ENCODE peak calls at places on chromosome 11, in ten cellular contexts. One of them, this sample, is unnamed.

GRCh38 chr11:74936087-74936486 is 12.8 kb downstream of the XRRA1 start:
- DNase-seq in CD8-positive, alpha-beta T cell: no peak
- DNase-seq in kidney: no peak
- DNase-seq in neural progenitor cell: no peak
- DNase-seq in AG04450: no peak
- DNase-seq in psoas muscle: no peak
- DNase-seq in dorsolateral prefrontal cortex: no peak
- DNase-seq in GM10248: no peak
- DNase-seq in cardiac muscle cell: no peak
- DNase-seq in cardiac fibroblast: no peak
- DNase-seq in this sample: no peak

GRCh38 chr11:73323464-73323863 is 15.4 kb downstream of the ARHGEF17 start:
- DNase-seq in cardiac fibroblast: peak; percentile 87
- DNase-seq in AG04450: no peak
- DNase-seq in CD8-positive, alpha-beta T cell: no peak
- DNase-seq in neural progenitor cell: peak; percentile 82
- DNase-seq in dorsolateral prefrontal cortex: no peak
- DNase-seq in psoas muscle: peak; percentile 83
- DNase-seq in cardiac muscle cell: peak; percentile 80
- DNase-seq in GM10248: no peak
- DNase-seq in kidney: peak; percentile 96
- DNase-seq in this sample: no peak

GRCh38 chr11:96256213-96256580 is 86.8 kb downstream of the MAML2 start:
- DNase-seq in kidney: no peak
- DNase-seq in cardiac muscle cell: no peak
- DNase-seq in AG04450: no peak
- DNase-seq in CD8-positive, alpha-beta T cell: no peak
- DNase-seq in cardiac fibroblast: no peak
- DNase-seq in psoas muscle: no peak
- DNase-seq in GM10248: no peak
- DNase-seq in dorsolateral prefrontal cortex: no peak
- DNase-seq in neural progenitor cell: no peak
- DNase-seq in this sample: no peak

GRCh38 chr11:59200421-59200746 is 12.3 kb downstream of the MPEG1 start:
- DNase-seq in AG04450: no peak
- DNase-seq in kidney: no peak
- DNase-seq in psoas muscle: no peak
- DNase-seq in cardiac muscle cell: no peak
- DNase-seq in GM10248: no peak
- DNase-seq in dorsolateral prefrontal cortex: no peak
- DNase-seq in CD8-positive, alpha-beta T cell: no peak
- DNase-seq in neural progenitor cell: no peak
- DNase-seq in cardiac fibroblast: no peak
- DNase-seq in this sample: no peak

GRCh38 chr11:36371590-36371989 is 75.5 kb downstream of the PRR5L start:
- DNase-seq in kidney: no peak
- DNase-seq in cardiac muscle cell: no peak
- DNase-seq in psoas muscle: no peak
- DNase-seq in GM10248: no peak
- DNase-seq in dorsolateral prefrontal cortex: no peak
- DNase-seq in cardiac fibroblast: no peak
- DNase-seq in neural progenitor cell: no peak
- DNase-seq in CD8-positive, alpha-beta T cell: no peak
- DNase-seq in AG04450: no peak
- DNase-seq in this sample: no peak

GRCh38 chr11:45472713-45473317 is 186.7 kb upstream of the SYT13 start:
- DNase-seq in AG04450: no peak
- DNase-seq in CD8-positive, alpha-beta T cell: no peak
- DNase-seq in psoas muscle: no peak
- DNase-seq in kidney: no peak
- DNase-seq in dorsolateral prefrontal cortex: no peak
- DNase-seq in cardiac fibroblast: no peak
- DNase-seq in neural progenitor cell: no peak
- DNase-seq in cardiac muscle cell: no peak
- DNase-seq in GM10248: no peak
- DNase-seq in this sample: no peak

GRCh38 chr11:121961228-121961860 is 154.7 kb downstream of the BLID start:
- DNase-seq in kidney: no peak
- DNase-seq in AG04450: no peak
- DNase-seq in psoas muscle: no peak
- DNase-seq in CD8-positive, alpha-beta T cell: no peak
- DNase-seq in neural progenitor cell: no peak
- DNase-seq in dorsolateral prefrontal cortex: no peak
- DNase-seq in GM10248: no peak
- DNase-seq in cardiac muscle cell: peak; percentile 10
- DNase-seq in cardiac fibroblast: peak; percentile 50
- DNase-seq in this sample: no peak

GRCh38 chr11:64264371-64264852 is 13.1 kb downstream of the PLCB3 start:
- DNase-seq in CD8-positive, alpha-beta T cell: no peak
- DNase-seq in AG04450: no peak
- DNase-seq in psoas muscle: peak; percentile 51
- DNase-seq in dorsolateral prefrontal cortex: no peak
- DNase-seq in cardiac muscle cell: no peak
- DNase-seq in GM10248: no peak
- DNase-seq in neural progenitor cell: no peak
- DNase-seq in kidney: no peak
- DNase-seq in cardiac fibroblast: no peak
- DNase-seq in this sample: no peak

GRCh38 chr11:9002920-9003572 is 755 bp downstream of the NRIP3 start:
- DNase-seq in cardiac muscle cell: no peak
- DNase-seq in neural progenitor cell: no peak
- DNase-seq in psoas muscle: no peak
- DNase-seq in dorsolateral prefrontal cortex: no peak
- DNase-seq in kidney: no peak
- DNase-seq in cardiac fibroblast: no peak
- DNase-seq in CD8-positive, alpha-beta T cell: no peak
- DNase-seq in AG04450: no peak
- DNase-seq in GM10248: no peak
- DNase-seq in this sample: no peak

GRCh38 chr11:58494096-58494495 is 13.8 kb downstream of the OR5B21 start:
- DNase-seq in kidney: no peak
- DNase-seq in dorsolateral prefrontal cortex: no peak
- DNase-seq in neural progenitor cell: no peak
- DNase-seq in cardiac muscle cell: no peak
- DNase-seq in cardiac fibroblast: no peak
- DNase-seq in AG04450: no peak
- DNase-seq in GM10248: no peak
- DNase-seq in psoas muscle: no peak
- DNase-seq in CD8-positive, alpha-beta T cell: no peak
- DNase-seq in this sample: no peak

GRCh38 chr11:42066113-42066512 is 606.7 kb upstream of the LRRC4C start:
- DNase-seq in neural progenitor cell: no peak
- DNase-seq in psoas muscle: peak; percentile 64
- DNase-seq in cardiac muscle cell: no peak
- DNase-seq in GM10248: no peak
- DNase-seq in cardiac fibroblast: peak; percentile 26
- DNase-seq in kidney: peak; percentile 42
- DNase-seq in dorsolateral prefrontal cortex: peak; percentile 37
- DNase-seq in AG04450: no peak
- DNase-seq in CD8-positive, alpha-beta T cell: no peak
- DNase-seq in this sample: no peak

GRCh38 chr11:78795862-78796261 is 221.2 kb upstream of the NARS2 start:
- DNase-seq in GM10248: no peak
- DNase-seq in psoas muscle: no peak
- DNase-seq in cardiac fibroblast: no peak
- DNase-seq in kidney: no peak
- DNase-seq in dorsolateral prefrontal cortex: no peak
- DNase-seq in CD8-positive, alpha-beta T cell: no peak
- DNase-seq in cardiac muscle cell: no peak
- DNase-seq in AG04450: no peak
- DNase-seq in neural progenitor cell: no peak
- DNase-seq in this sample: no peak

GRCh38 chr11:1732421-1733008 is 17.9 kb downstream of the IFITM10 start:
- DNase-seq in neural progenitor cell: no peak
- DNase-seq in cardiac fibroblast: no peak
- DNase-seq in AG04450: no peak
- DNase-seq in psoas muscle: no peak
- DNase-seq in cardiac muscle cell: no peak
- DNase-seq in dorsolateral prefrontal cortex: no peak
- DNase-seq in GM10248: no peak
- DNase-seq in CD8-positive, alpha-beta T cell: no peak
- DNase-seq in kidney: no peak
- DNase-seq in this sample: no peak

GRCh38 chr11:72831521-72832300 is 17.5 kb downstream of the ATG16L2 start:
- DNase-seq in kidney: peak; percentile 91
- DNase-seq in CD8-positive, alpha-beta T cell: peak; percentile 55
- DNase-seq in GM10248: no peak
- DNase-seq in AG04450: no peak
- DNase-seq in cardiac muscle cell: peak; percentile 87
- DNase-seq in neural progenitor cell: peak; percentile 90
- DNase-seq in dorsolateral prefrontal cortex: peak; percentile 89
- DNase-seq in cardiac fibroblast: peak; percentile 85
- DNase-seq in psoas muscle: peak; percentile 91
- DNase-seq in this sample: peak; percentile 93

GRCh38 chr11:70522613-70523311 is 124.4 kb downstream of the CTTN start:
- DNase-seq in dorsolateral prefrontal cortex: no peak
- DNase-seq in neural progenitor cell: peak; percentile 62
- DNase-seq in kidney: peak; percentile 66
- DNase-seq in cardiac muscle cell: no peak
- DNase-seq in CD8-positive, alpha-beta T cell: no peak
- DNase-seq in AG04450: no peak
- DNase-seq in cardiac fibroblast: no peak
- DNase-seq in GM10248: no peak
- DNase-seq in psoas muscle: peak; percentile 19
- DNase-seq in this sample: no peak

DNA sequence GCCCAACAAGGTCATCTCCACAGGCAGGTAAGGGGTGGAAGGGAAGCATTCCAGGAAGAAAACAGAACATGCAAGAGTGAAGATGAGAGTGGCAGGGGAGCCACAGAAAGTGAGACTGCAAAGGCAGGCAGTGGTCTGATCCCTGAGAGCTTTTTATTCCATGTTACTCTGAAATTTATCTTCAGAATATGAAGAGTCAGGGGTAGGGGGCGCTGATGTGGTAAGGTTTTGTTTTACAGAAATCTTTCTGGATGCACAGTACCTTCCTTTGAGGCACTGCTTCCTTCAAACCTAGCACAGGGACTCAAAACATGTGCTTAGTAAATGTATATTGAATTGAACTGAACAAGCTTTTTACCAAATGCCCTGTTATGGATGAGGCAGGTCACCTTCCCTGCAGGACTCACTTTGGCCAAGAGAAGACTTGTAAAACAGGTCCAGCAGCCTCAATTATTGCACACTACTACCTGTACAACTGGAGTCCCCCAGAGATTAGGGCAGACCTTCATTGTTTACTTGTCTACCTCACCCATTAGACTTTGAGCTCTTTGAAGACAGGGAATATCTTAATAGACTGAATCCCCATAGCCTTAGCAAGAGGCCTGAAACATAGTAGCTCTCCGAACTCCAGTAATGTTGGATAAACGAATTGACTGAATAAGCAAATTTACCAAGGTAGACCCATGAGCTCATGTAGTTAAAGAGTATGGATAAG is 2.2 kb downstream of the PAK1 start:
- DNase-seq in psoas muscle: no peak
- DNase-seq in GM10248: no peak
- DNase-seq in CD8-positive, alpha-beta T cell: no peak
- DNase-seq in neural progenitor cell: peak; percentile 39
- DNase-seq in dorsolateral prefrontal cortex: no peak
- DNase-seq in cardiac muscle cell: peak; percentile 59
- DNase-seq in cardiac fibroblast: no peak
- DNase-seq in kidney: no peak
- DNase-seq in AG04450: no peak
- DNase-seq in this sample: no peak
- TF ChIP-seq CTCF in psoas muscle: no peak
- TF ChIP-seq CTCF in GM10248: peak; percentile 29
- TF ChIP-seq CTCF in CD8-positive, alpha-beta T cell: peak; percentile 27
- TF ChIP-seq CTCF in neural progenitor cell: peak; percentile 49
- TF ChIP-seq CTCF in dorsolateral prefrontal cortex: no peak
- TF ChIP-seq CTCF in cardiac muscle cell: peak; percentile 29
- TF ChIP-seq CTCF in cardiac fibroblast: no peak
- TF ChIP-seq CTCF in kidney: no peak
- TF ChIP-seq CTCF in AG04450: peak; percentile 11
- TF ChIP-seq CTCF in this sample: peak; percentile 27

DNA sequence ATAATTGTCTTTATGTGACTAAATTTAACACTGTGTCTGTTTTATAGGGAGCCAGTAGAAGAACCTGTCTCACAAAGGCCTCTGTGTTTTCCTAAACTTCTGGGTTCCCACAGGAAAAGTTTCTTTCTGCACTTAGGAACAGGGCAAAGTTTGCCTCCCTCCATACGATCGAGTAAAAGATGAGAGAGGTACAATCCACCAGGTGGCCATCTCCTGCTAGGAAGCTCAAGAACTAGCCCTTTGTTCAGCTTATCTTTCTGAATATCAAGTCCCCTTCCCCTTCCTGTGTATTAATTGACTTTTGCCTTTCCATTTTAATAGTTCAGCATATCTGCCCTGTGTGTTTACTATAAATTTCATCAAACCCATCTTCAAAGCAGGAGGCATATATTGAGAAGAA is 18.0 kb downstream of the CSNK2A3 start:
- DNase-seq in dorsolateral prefrontal cortex: no peak
- DNase-seq in GM10248: no peak
- DNase-seq in CD8-positive, alpha-beta T cell: no peak
- DNase-seq in AG04450: no peak
- DNase-seq in psoas muscle: no peak
- DNase-seq in cardiac muscle cell: no peak
- DNase-seq in cardiac fibroblast: no peak
- DNase-seq in kidney: no peak
- DNase-seq in neural progenitor cell: no peak
- DNase-seq in this sample: no peak
- TF ChIP-seq CTCF in dorsolateral prefrontal cortex: no peak
- TF ChIP-seq CTCF in GM10248: no peak
- TF ChIP-seq CTCF in CD8-positive, alpha-beta T cell: no peak
- TF ChIP-seq CTCF in AG04450: no peak
- TF ChIP-seq CTCF in psoas muscle: no peak
- TF ChIP-seq CTCF in cardiac muscle cell: no peak
- TF ChIP-seq CTCF in cardiac fibroblast: no peak
- TF ChIP-seq CTCF in kidney: no peak
- TF ChIP-seq CTCF in neural progenitor cell: no peak
- TF ChIP-seq CTCF in this sample: no peak

DNA sequence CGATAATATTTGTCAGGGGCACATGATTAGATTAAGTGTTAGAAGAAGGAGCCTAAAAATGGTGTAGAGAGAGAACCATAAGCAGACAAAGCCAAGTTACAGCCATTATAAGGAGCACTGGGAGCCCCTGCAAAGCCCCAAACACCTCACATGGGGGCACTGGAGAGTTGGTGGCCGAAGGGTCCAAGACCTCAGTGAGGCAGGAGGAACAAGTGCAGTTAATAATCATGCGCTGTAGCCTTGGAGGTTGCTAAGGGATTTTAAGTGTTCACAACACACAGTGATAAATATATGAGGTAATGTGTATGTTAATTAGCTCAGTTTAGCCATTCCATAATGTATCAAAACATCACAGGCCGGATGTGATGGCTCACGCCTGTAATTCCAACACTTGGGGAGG is 54.4 kb upstream of the JAM3 start:
- DNase-seq in psoas muscle: no peak
- DNase-seq in AG04450: no peak
- DNase-seq in cardiac fibroblast: peak; percentile 28
- DNase-seq in kidney: no peak
- DNase-seq in dorsolateral prefrontal cortex: no peak
- DNase-seq in GM10248: no peak
- DNase-seq in cardiac muscle cell: peak; percentile 55
- DNase-seq in neural progenitor cell: peak; percentile 64
- DNase-seq in CD8-positive, alpha-beta T cell: no peak
- DNase-seq in this sample: no peak
- TF ChIP-seq CTCF in psoas muscle: no peak
- TF ChIP-seq CTCF in AG04450: peak; percentile 40
- TF ChIP-seq CTCF in cardiac fibroblast: no peak
- TF ChIP-seq CTCF in kidney: no peak
- TF ChIP-seq CTCF in dorsolateral prefrontal cortex: no peak
- TF ChIP-seq CTCF in GM10248: no peak
- TF ChIP-seq CTCF in cardiac muscle cell: peak; percentile 33
- TF ChIP-seq CTCF in neural progenitor cell: peak; percentile 71
- TF ChIP-seq CTCF in CD8-positive, alpha-beta T cell: no peak
- TF ChIP-seq CTCF in this sample: peak; percentile 28

GRCh38 chr11:134393638-134394037 is 18.4 kb downstream of the B3GAT1 start:
- DNase-seq in kidney: no peak
- DNase-seq in cardiac fibroblast: no peak
- DNase-seq in CD8-positive, alpha-beta T cell: no peak
- DNase-seq in cardiac muscle cell: peak; percentile 42
- DNase-seq in neural progenitor cell: peak; percentile 64
- DNase-seq in psoas muscle: no peak
- DNase-seq in GM10248: no peak
- DNase-seq in AG04450: no peak
- DNase-seq in dorsolateral prefrontal cortex: peak; percentile 69
- DNase-seq in this sample: no peak
- TF ChIP-seq CTCF in kidney: peak; percentile 37
- TF ChIP-seq CTCF in cardiac fibroblast: no peak
- TF ChIP-seq CTCF in CD8-positive, alpha-beta T cell: no peak
- TF ChIP-seq CTCF in cardiac muscle cell: peak; percentile 4
- TF ChIP-seq CTCF in neural progenitor cell: peak; percentile 51
- TF ChIP-seq CTCF in psoas muscle: no peak
- TF ChIP-seq CTCF in GM10248: peak; percentile 31
- TF ChIP-seq CTCF in AG04450: no peak
- TF ChIP-seq CTCF in dorsolateral prefrontal cortex: peak; percentile 60
- TF ChIP-seq CTCF in this sample: no peak